ENCODE peak calls at places on chromosomes 11 and 22, in six cellular contexts. E is PC-3; I is CD8-positive, alpha-beta memory T cell; P is uterus; J is breast epithelium; T is stomach. Z is an unnamed sample.

GRCh38 chr11:72012897-72013721 is 14.4 kb downstream of the IL18BP start:
- DNase-seq in E (peak), I (no peak), P (peak), J (peak), T (peak), Z (peak)

GRCh38 chr11:31325162-31325561 is 44.4 kb downstream of the DCDC1 start:
- DNase-seq in E (peak), I (no peak), P (no peak), J (no peak), T (no peak), Z (no peak)

GRCh38 chr22:38083931-38084631 is at the start of gene SLC16A8:
- DNase-seq in E (no peak), I (no peak), P (no peak), J (no peak), T (no peak), Z (peak)

GRCh38 chr22:20258584-20259335 is 9.4 kb downstream of the RTN4R start:
- DNase-seq in E (no peak), I (no peak), P (no peak), J (no peak), T (no peak), Z (no peak)

GRCh38 chr22:39519681-39520053 is 695 bp upstream of the ATF4 start:
- DNase-seq in E (peak), I (no peak), P (peak), J (no peak), T (peak), Z (peak)

GRCh38 chr22:19103881-19104821 is 18.1 kb downstream of the DGCR2 start:
- DNase-seq in E (no peak), I (no peak), P (no peak), J (no peak), T (no peak), Z (no peak)

GRCh38 chr11:106551744-106552671 is 466.3 kb downstream of the GUCY1A2 start:
- DNase-seq in E (no peak), I (no peak), P (no peak), J (no peak), T (no peak), Z (no peak)

GRCh38 chr11:73956876-73957653 is 6.2 kb downstream of the DNAJB13 start:
- DNase-seq in E (no peak), I (no peak), P (no peak), J (no peak), T (no peak), Z (peak)

GRCh38 chr11:86245369-86246292 is 1.1 kb downstream of the EED start:
- DNase-seq in E (no peak), I (peak), P (no peak), J (peak), T (no peak), Z (peak)

GRCh38 chr11:118219244-118219643 is 5.6 kb downstream of the JAML start:
- DNase-seq in E (no peak), I (no peak), P (no peak), J (no peak), T (no peak), Z (no peak)

GRCh38 chr11:80155412-80156017 is 714.7 kb upstream of the TENM4 start:
- DNase-seq in E (peak), I (no peak), P (no peak), J (no peak), T (no peak), Z (no peak)

GRCh38 chr11:60936467-60937143 is 12.3 kb downstream of the TMEM132A start:
- DNase-seq in E (no peak), I (no peak), P (no peak), J (no peak), T (no peak), Z (no peak)
- H3K27ac ChIP-seq in E (no peak), I (no peak), P (peak), J (peak), T (peak), Z (no peak)

DNA sequence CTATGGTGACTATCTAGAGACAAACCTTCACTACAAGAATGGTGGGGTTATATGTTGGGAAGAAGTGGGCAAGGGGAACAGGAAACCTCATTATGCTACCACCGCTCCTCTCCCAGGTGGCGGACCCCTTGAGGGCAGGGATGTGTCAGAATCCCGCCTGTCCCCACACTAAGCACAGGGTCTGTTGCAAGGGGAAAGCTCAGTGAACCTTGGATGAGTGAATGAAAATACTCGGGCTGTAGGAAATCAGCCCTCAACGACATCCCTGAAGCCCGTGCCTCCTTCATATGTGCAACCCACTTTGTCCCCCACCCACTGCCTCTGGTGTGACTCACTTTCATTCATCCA is 68.2 kb upstream of the AMPD3 start:
- DNase-seq in E (no peak), I (no peak), P (no peak), J (no peak), T (no peak), Z (no peak)
- H3K27ac ChIP-seq in E (no peak), I (no peak), P (peak), J (peak), T (peak), Z (no peak)

DNA sequence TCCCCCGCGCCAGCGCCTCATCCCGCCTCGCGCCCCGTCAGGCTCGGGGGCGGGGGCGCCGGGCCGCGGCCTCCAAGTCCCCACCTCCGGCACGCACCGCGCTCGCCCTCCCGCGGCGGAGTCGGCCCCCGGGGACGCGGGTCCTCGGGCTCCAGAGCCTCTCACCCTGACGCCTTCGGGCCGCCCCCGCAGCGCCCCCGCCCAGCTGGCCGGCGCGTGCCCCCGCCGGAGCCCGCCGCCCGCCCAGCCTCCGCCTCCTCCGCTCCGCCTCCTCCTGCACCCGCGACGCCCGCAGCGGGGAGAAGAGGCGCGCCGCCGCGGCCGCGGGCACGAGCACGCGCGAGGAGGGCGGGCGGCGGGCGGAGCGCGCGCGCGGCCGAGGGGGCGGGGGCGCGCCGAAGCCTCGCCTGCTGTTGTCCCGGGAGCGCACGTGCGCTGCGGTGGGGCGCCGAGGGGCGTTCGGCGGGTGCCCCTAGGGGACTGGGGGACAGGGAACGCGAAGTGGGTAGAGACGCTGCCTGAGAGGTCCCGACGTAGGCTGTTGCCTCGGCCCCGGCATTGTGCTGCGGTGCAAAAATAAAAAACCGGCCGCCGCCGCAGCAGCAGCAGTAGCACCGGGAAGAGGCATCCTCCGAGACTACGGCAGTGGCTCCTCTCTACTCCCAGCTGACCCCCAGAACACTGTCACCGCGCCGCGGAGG is 87.4 kb upstream of the ARHGAP32 start:
- DNase-seq in E (peak), I (peak), P (peak), J (peak), T (peak), Z (peak)
- H3K27ac ChIP-seq in E (peak), I (no peak), P (peak), J (peak), T (peak), Z (peak)

GRCh38 chr11:5604896-5605295 is 8.5 kb downstream of the TRIM6 start:
- DNase-seq in E (no peak), I (no peak), P (no peak), J (no peak), T (no peak), Z (no peak)
- H3K27ac ChIP-seq in E (no peak), I (no peak), P (no peak), J (no peak), T (no peak), Z (no peak)

DNA sequence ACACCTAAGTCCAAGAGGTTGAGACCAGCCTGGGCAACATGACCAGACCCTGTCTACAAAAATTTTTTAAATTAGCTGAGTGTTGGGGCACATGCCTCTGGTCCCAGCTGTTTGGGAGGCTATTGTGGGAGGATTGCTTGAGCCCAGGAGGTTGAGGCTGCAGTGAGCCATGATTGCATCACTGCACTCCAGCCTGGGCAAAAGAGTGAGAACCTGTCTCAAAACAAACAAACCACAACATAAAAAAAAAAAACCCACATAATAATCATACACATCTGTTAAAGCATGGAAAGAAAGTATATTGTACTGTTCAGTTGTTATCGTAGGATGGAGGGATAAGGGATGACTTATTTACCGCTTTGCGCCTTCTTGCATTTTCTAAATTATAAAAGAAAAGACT is 35.9 kb upstream of the GRK2 start:
- DNase-seq in E (peak), I (no peak), P (no peak), J (no peak), T (no peak), Z (no peak)
- H3K27ac ChIP-seq in E (peak), I (no peak), P (no peak), J (no peak), T (no peak), Z (no peak)

GRCh38 chr22:36470994-36471331 is 10.5 kb downstream of the TXN2 start:
- DNase-seq in E (no peak), I (no peak), P (peak), J (no peak), T (no peak), Z (no peak)

GRCh38 chr22:36470162-36470993 is 11.1 kb downstream of the TXN2 start:
- DNase-seq in E (peak), I (peak), P (peak), J (peak), T (peak), Z (peak)

GRCh38 chr22:36471341-36471821 is 10.1 kb downstream of the TXN2 start:
- DNase-seq in E (peak), I (no peak), P (no peak), J (no peak), T (no peak), Z (no peak)

GRCh38 chr22:36475341-36475740 is 6.1 kb downstream of the TXN2 start:
- DNase-seq in E (no peak), I (no peak), P (no peak), J (no peak), T (no peak), Z (no peak)

DNA sequence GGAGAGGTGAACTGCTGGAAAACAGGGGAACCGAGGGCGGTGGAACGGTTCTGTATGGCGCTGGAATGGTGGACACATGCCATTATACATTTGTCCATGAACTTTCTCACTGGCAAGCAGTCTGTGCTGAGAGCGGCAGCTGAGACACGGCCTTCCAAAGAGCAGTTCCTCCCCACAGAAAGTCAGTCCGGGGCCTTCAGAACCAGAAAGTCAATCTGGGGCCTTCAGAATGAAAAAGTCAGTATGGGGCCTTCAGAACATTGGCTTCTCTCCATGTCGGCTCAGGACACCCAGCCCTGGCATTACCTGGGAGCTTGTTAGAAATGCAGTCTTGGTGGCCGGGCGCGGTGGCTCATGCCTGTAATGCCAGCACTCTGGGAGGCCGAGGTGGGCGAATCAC is 8.8 kb downstream of the TXN2 start:
- DNase-seq in E (no peak), I (no peak), P (no peak), J (no peak), T (no peak), Z (no peak)
- H3K27ac ChIP-seq in E (no peak), I (no peak), P (peak), J (no peak), T (peak), Z (no peak)

GRCh38 chr22:32697331-32697995 is 104.0 kb upstream of the TIMP3 start:
- DNase-seq in E (no peak), I (no peak), P (no peak), J (no peak), T (no peak), Z (no peak)

GRCh38 chr22:32700186-32700882 is 101.2 kb upstream of the TIMP3 start:
- DNase-seq in E (no peak), I (no peak), P (peak), J (no peak), T (no peak), Z (no peak)

GRCh38 chr22:32701021-32701420 is 100.5 kb upstream of the TIMP3 start:
- DNase-seq in E (no peak), I (no peak), P (no peak), J (no peak), T (no peak), Z (no peak)

GRCh38 chr22:32699686-32700085 is 101.8 kb upstream of the TIMP3 start:
- DNase-seq in E (no peak), I (no peak), P (no peak), J (no peak), T (no peak), Z (no peak)

DNA sequence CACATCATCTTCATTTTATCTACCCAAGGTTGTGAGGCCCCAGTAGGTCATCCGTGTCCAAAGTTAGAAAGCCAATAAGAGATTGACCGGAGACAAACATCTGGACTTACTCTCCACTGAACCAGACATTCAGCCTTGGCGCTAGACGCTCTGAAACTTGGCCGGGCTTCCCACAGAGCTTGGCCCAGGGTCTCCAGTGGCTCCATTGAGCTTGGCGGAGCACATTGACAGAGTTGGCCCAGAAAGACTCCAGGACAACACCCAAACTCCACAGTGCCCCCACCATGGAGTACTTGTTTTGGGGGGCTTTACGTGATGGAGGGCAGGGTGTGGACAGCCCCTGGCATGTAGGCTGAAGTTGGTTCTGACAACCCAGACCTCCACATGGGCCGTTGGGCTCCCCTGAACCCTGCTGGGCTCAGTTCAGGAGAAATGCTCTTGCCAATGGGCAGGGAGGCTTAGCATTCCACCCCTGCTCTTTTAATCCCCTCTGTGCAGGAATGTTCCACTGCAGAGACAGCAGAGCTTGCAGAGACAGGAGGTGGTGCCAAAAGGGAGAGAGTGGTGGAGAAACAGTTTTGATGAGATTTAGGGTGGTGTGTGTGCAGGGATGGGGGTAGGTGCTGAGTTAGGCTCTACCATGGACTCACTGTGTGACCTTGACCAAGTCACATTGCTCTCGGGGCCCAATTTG is 102.4 kb upstream of the TIMP3 start:
- DNase-seq in E (no peak), I (no peak), P (no peak), J (no peak), T (no peak), Z (no peak)
- H3K27ac ChIP-seq in E (no peak), I (no peak), P (peak), J (peak), T (peak), Z (no peak)

GRCh38 chr11:64864135-64864472 is 14.3 kb downstream of the EHD1 start:
- DNase-seq in E (no peak), I (no peak), P (no peak), J (no peak), T (no peak), Z (peak)

GRCh38 chr11:64863381-64864060 is 14.9 kb downstream of the EHD1 start:
- DNase-seq in E (no peak), I (no peak), P (no peak), J (no peak), T (no peak), Z (peak)

GRCh38 chr11:64864473-64865285 is 13.7 kb downstream of the EHD1 start:
- DNase-seq in E (no peak), I (no peak), P (peak), J (no peak), T (no peak), Z (no peak)

GRCh38 chr11:64861227-64861970 is 16.9 kb upstream of the CDC42BPG start:
- DNase-seq in E (no peak), I (no peak), P (no peak), J (no peak), T (no peak), Z (no peak)

GRCh38 chr11:64862914-64863313 is 15.5 kb downstream of the EHD1 start:
- DNase-seq in E (no peak), I (no peak), P (no peak), J (no peak), T (no peak), Z (no peak)
- H3K27ac ChIP-seq in E (no peak), I (peak), P (peak), J (peak), T (peak), Z (peak)

Z was measured in right lobe of liver.